ENCODE peak calls at places on chromosomes 4 and X, in six cellular contexts. One of them, this sample, is unnamed.

GRCh38 chr4:174631901-174632758 is 109.8 kb upstream of the HPGD start:
- DNase-seq in heart right ventricle: no peak
- DNase-seq in retina: peak
- DNase-seq in transverse colon: no peak
- DNase-seq in NCI-H1417: peak
- DNase-seq in left lung: no peak
- DNase-seq in this sample: no peak

GRCh38 chrX:131827935-131828334 is 195.2 kb upstream of the STK26 start:
- DNase-seq in heart right ventricle: no peak
- DNase-seq in retina: no peak
- DNase-seq in transverse colon: no peak
- DNase-seq in NCI-H1417: peak
- DNase-seq in left lung: no peak
- DNase-seq in this sample: no peak

GRCh38 chr4:1052231-1052671 is 40.8 kb downstream of the FGFRL1 start:
- DNase-seq in heart right ventricle: no peak
- DNase-seq in retina: no peak
- DNase-seq in transverse colon: no peak
- DNase-seq in NCI-H1417: no peak
- DNase-seq in left lung: peak
- DNase-seq in this sample: no peak

GRCh38 chr4:5561286-5561685 is 147.1 kb downstream of the EVC2 start:
- DNase-seq in heart right ventricle: no peak
- DNase-seq in retina: no peak
- DNase-seq in transverse colon: no peak
- DNase-seq in NCI-H1417: no peak
- DNase-seq in left lung: no peak
- DNase-seq in this sample: no peak

GRCh38 chr4:6999172-7000086 is 43.7 kb upstream of the TADA2B start:
- DNase-seq in heart right ventricle: no peak
- DNase-seq in retina: no peak
- DNase-seq in transverse colon: no peak
- DNase-seq in NCI-H1417: no peak
- DNase-seq in left lung: no peak
- DNase-seq in this sample: no peak

GRCh38 chr4:119238068-119238722 is 25.7 kb downstream of the USP53 start:
- DNase-seq in heart right ventricle: no peak
- DNase-seq in retina: no peak
- DNase-seq in transverse colon: no peak
- DNase-seq in NCI-H1417: no peak
- DNase-seq in left lung: no peak
- DNase-seq in this sample: no peak

GRCh38 chr4:153257966-153258365 is 53.7 kb downstream of the TRIM2 start:
- DNase-seq in heart right ventricle: no peak
- DNase-seq in retina: peak
- DNase-seq in transverse colon: no peak
- DNase-seq in NCI-H1417: peak
- DNase-seq in left lung: no peak
- DNase-seq in this sample: no peak

GRCh38 chr4:140928880-140929279 is 172.7 kb upstream of the TBC1D9 start:
- DNase-seq in heart right ventricle: no peak
- DNase-seq in retina: no peak
- DNase-seq in transverse colon: no peak
- DNase-seq in NCI-H1417: no peak
- DNase-seq in left lung: no peak
- DNase-seq in this sample: no peak

This sample was measured in CMK.